ENCODE peak calls at places on chromosomes 12 and 14, in seven cellular contexts. J is psoas muscle, D is Peyer's patch, V is NT2/D1, T is adipocyte, H is lower lobe of right lung, P is ovary. E is an unnamed sample. For H3K9me3, the result is how much of the 10 kb centered on the place peaks cover.

GRCh38 chr12:38911611-38912010 is 6.2 kb upstream of the CPNE8 start:
- DNase-seq in P (no peak), D (no peak), T (no peak), H (no peak), V (no peak), J (no peak), E (no peak)

GRCh38 chr14:96567289-96567899 is 65.2 kb downstream of the PAPOLA start:
- DNase-seq in P (no peak), H (no peak), V (no peak), D (no peak), T (peak), J (no peak), E (peak)

GRCh38 chr12:122454739-122455138 is 32.3 kb upstream of the CLIP1 start:
- DNase-seq in V (no peak), H (no peak), T (no peak), J (no peak), D (no peak), P (no peak), E (no peak)

GRCh38 chr14:49139593-49139992 is 446.6 kb downstream of the RPS29 start:
- DNase-seq in H (no peak), V (no peak), P (no peak), J (no peak), T (no peak), D (no peak), E (no peak)

GRCh38 chr14:95524706-95525512 is 8.5 kb upstream of the SYNE3 start:
- DNase-seq in H (no peak), V (no peak), J (no peak), P (no peak), D (no peak), T (no peak), E (no peak)

GRCh38 chr12:38099686-38100085 is 216.9 kb upstream of the ALG10B start:
- DNase-seq in D (no peak), H (no peak), P (no peak), J (no peak), T (no peak), V (no peak), E (no peak)

GRCh38 chr14:79197516-79197915 is 1013.8 kb downstream of the DIO2 start:
- DNase-seq in J (no peak), T (no peak), H (no peak), V (no peak), P (no peak), D (no peak), E (no peak)

GRCh38 chr12:53232641-53233538 is 881 bp upstream of the RARG start:
- DNase-seq in D (peak), T (peak), P (peak), H (peak), V (no peak), J (peak), E (peak)

GRCh38 chr14:71725802-71726638 is 206.2 kb upstream of the RGS6 start:
- DNase-seq in H (no peak), P (no peak), T (peak), D (no peak), V (no peak), J (no peak), E (no peak)

GRCh38 chr14:72892879-72893635 is 844 bp downstream of the DPF3 start:
- DNase-seq in T (peak), D (peak), J (peak), H (peak), V (no peak), P (peak), E (peak)

GRCh38 chr12:71152838-71153237 is 5.0 kb downstream of the TSPAN8 start:
- DNase-seq in P (no peak), H (no peak), D (no peak), J (no peak), V (no peak), T (no peak), E (no peak)

GRCh38 chr14:37061697-37062096 is 110.7 kb downstream of the SLC25A21 start:
- DNase-seq in V (no peak), P (no peak), T (peak), J (no peak), H (no peak), D (no peak), E (no peak)

GRCh38 chr12:54749191-54749818 is 101.1 kb upstream of the DCD start:
- DNase-seq in D (no peak), P (no peak), V (peak), H (no peak), J (no peak), T (peak), E (peak)

GRCh38 chr12:47216150-47216677 is 136.5 kb upstream of the AMIGO2 start:
- DNase-seq in T (no peak), V (no peak), J (no peak), H (peak), P (no peak), D (no peak), E (peak)

GRCh38 chr12:26740348-26740747 is 92.6 kb downstream of the ITPR2 start:
- DNase-seq in J (no peak), D (no peak), H (no peak), P (no peak), V (no peak), T (no peak), E (no peak)

GRCh38 chr14:93957333-93957710 is 19.0 kb downstream of the ASB2 start:
- DNase-seq in P (no peak), H (no peak), T (no peak), D (no peak), V (no peak), J (peak), E (no peak)

GRCh38 chr12:2750185-2750584 is 44.6 kb upstream of the FKBP4 start:
- DNase-seq in T (no peak), D (no peak), V (no peak), J (no peak), P (no peak), H (no peak), E (no peak)

GRCh38 chr12:6167327-6168280 is 32.6 kb upstream of the CD9 start:
- DNase-seq in T (peak), V (no peak), D (no peak), P (peak), J (no peak), H (peak), E (no peak)

GRCh38 chr14:64388533-64389243 is 535 bp downstream of the MTHFD1 start:
- DNase-seq in V (no peak), J (no peak), D (no peak), P (no peak), T (peak), H (no peak), E (no peak)

GRCh38 chr12:104604995-104605675 is 148.4 kb downstream of the CHST11 start:
- DNase-seq in H (peak), V (no peak), J (peak), T (no peak), P (no peak), D (no peak), E (no peak)

GRCh38 chr12:46373303-46374182 is 970 bp upstream of the SLC38A2 start:
- DNase-seq in H (peak), T (peak), J (peak), D (peak), P (peak), V (no peak), E (peak)

GRCh38 chr14:65045011-65045410 is 57.3 kb downstream of the MAX start:
- DNase-seq in D (no peak), T (no peak), H (no peak), V (no peak), J (no peak), P (no peak), E (no peak)

GRCh38 chr14:33674716-33675115 is 276.2 kb downstream of the EGLN3 start:
- DNase-seq in T (no peak), J (no peak), V (no peak), P (no peak), D (no peak), H (no peak), E (no peak)

GRCh38 chr14:34629657-34630529 is at the start of gene SNX6:
- DNase-seq in H (peak), J (peak), D (peak), V (peak), P (peak), T (peak), E (peak)

GRCh38 chr12:94714378-94714777 is 64.0 kb upstream of the TMCC3 start:
- DNase-seq in V (no peak), H (no peak), T (no peak), D (no peak), J (peak), P (no peak), E (no peak)

GRCh38 chr12:113276306-113276705 is 55.0 kb downstream of the TPCN1 start:
- DNase-seq in V (no peak), T (no peak), H (peak), D (peak), J (peak), P (peak), E (no peak)

GRCh38 chr14:33457617-33458016 is 493.3 kb downstream of the EGLN3 start:
- DNase-seq in D (no peak), T (no peak), J (no peak), P (no peak), H (no peak), V (no peak), E (no peak)

GRCh38 chr12:132029503-132030300 is 80.0 kb downstream of the EP400 start:
- DNase-seq in H (peak), P (peak), J (no peak), V (no peak), D (peak), T (no peak), E (no peak)

GRCh38 chr14:99773496-99774203 is 19.6 kb upstream of the EML1 start:
- DNase-seq in P (no peak), V (no peak), J (no peak), T (no peak), H (no peak), D (no peak), E (no peak)

GRCh38 chr14:30621354-30621953 is 665 bp upstream of the SCFD1 start:
- DNase-seq in J (peak), V (no peak), T (peak), P (no peak), H (peak), D (peak), E (peak)

GRCh38 chr14:57889245-57889644 is 23.4 kb upstream of the SLC35F4 start:
- DNase-seq in T (no peak), V (no peak), P (peak), D (no peak), H (peak), J (no peak), E (no peak)

GRCh38 chr12:4899361-4899760 is 10.3 kb upstream of the KCNA1 start:
- DNase-seq in T (no peak), V (no peak), H (no peak), D (no peak), J (no peak), P (no peak), E (no peak)

GRCh38 chr12:131671871-131672270 is 39.0 kb upstream of the SFSWAP start:
- DNase-seq in V (no peak), H (no peak), T (no peak), P (no peak), J (no peak), D (peak), E (no peak)

GRCh38 chr12:79424109-79424721 is 266.5 kb downstream of the PAWR start:
- DNase-seq in J (no peak), T (peak), D (no peak), V (no peak), H (no peak), P (no peak), E (no peak)

GRCh38 chr12:21296751-21297406 is 37.8 kb downstream of the SLCO1A2 start:
- DNase-seq in V (no peak), J (no peak), T (peak), H (no peak), D (no peak), P (no peak), E (no peak)

GRCh38 chr14:56371737-56372136 is 207.9 kb upstream of the TMEM260 start:
- DNase-seq in D (no peak), P (no peak), J (no peak), V (no peak), H (no peak), T (no peak), E (no peak)
- H3K9me3 ChIP-seq in D (under half), P (under half), J (under half), V (under half), H (under half), T (under half), E (under half)

DNA sequence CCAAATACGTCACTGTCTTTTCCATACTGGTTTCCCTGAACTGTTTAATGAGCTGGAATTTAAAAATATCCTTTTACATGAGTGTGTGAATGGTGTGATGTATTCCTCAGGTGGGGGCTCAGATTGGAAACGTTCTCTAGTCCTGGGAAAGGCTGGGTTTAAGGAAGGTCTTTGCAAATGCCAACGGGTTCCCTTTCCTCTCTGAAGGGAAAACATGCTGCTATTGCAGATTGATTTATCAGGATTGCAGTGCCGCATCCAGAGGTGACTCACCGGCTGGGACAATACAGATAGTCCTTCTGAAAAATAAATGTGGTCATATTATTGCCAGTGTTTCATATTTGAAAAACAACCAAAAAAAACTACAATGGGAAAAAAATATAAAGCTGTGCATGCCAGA is 193.1 kb upstream of the FLRT2 start:
- DNase-seq in H (no peak), J (no peak), P (no peak), D (no peak), V (no peak), T (no peak), E (no peak)
- H3K9me3 ChIP-seq in H (under half), J (under half), P (under half), D (under half), V (under half), T (under half), E (under half)

DNA sequence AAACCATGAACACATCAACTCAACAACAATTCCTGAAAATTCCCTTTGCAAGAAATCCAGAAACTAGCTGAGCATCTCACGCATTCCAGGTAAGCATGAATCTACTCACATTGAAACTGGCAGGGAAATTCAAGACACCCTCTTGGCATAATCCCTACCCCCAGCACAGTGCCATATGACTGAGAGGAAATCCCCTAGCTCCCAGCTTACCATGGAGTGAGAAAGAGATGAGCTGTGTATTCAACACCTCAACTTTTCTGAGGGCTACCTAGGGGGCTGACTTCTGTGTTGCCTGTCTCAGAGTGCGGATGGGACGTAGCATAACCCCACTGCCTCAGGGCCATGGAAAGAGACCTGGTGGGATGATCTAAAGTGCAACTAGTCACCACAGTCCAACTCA is 37.7 kb upstream of the GPR132 start:
- DNase-seq in D (no peak), J (no peak), V (no peak), P (no peak), T (no peak), H (no peak), E (no peak)
- H3K9me3 ChIP-seq in D (under half), J (under half), V (under half), P (under half), T (under half), H (under half), E (under half)

GRCh38 chr14:52182853-52183252 is 84.6 kb upstream of the PTGDR start:
- DNase-seq in H (no peak), D (no peak), P (no peak), V (no peak), J (no peak), T (no peak), E (no peak)
- H3K9me3 ChIP-seq in H (under half), D (under half), P (under half), V (under half), J (under half), T (under half), E (under half)